ENCODE peak calls at places on chromosomes 3 and 15, in seven cellular contexts. P, N, U, D, M, K and J are unnamed samples.

GRCh38 chr15:85474700-85475316 is 94.4 kb downstream of the AKAP13 start:
- DNase-seq in P (no peak), N (no peak), U (no peak), D (no peak), M (no peak), K (no peak), J (no peak)

GRCh38 chr15:73851679-73852078 is 21.7 kb upstream of the TBC1D21 start:
- DNase-seq in P (peak), N (no peak), U (peak), D (peak), M (peak), K (peak), J (no peak)

GRCh38 chr3:127428344-127429001 is 140.6 kb upstream of the PRR20G start:
- DNase-seq in P (no peak), N (no peak), U (no peak), D (no peak), M (no peak), K (no peak), J (no peak)

GRCh38 chr3:157104928-157105652 is 54.9 kb downstream of the CCNL1 start:
- DNase-seq in P (no peak), N (no peak), U (no peak), D (no peak), M (no peak), K (no peak), J (peak)

GRCh38 chr3:42247576-42248027 is 18.4 kb downstream of the CCK start:
- DNase-seq in P (peak), N (peak), U (peak), D (peak), M (peak), K (peak), J (peak)

GRCh38 chr3:133412511-133413165 is 12.8 kb downstream of the BFSP2 start:
- DNase-seq in P (peak), N (no peak), U (no peak), D (no peak), M (no peak), K (no peak), J (no peak)

GRCh38 chr3:156373095-156373494 is 181.8 kb downstream of the SSR3 start:
- DNase-seq in P (no peak), N (no peak), U (no peak), D (no peak), M (no peak), K (no peak), J (no peak)

GRCh38 chr15:65767895-65768294 is 24.2 kb downstream of the DENND4A start:
- DNase-seq in P (no peak), N (no peak), U (no peak), D (no peak), M (no peak), K (no peak), J (peak)

GRCh38 chr15:73650387-73651126 is 17.4 kb upstream of the NPTN start:
- DNase-seq in P (peak), N (no peak), U (no peak), D (no peak), M (no peak), K (no peak), J (no peak)

GRCh38 chr3:65751123-65751700 is 287.5 kb downstream of the MAGI1 start:
- DNase-seq in P (peak), N (peak), U (no peak), D (peak), M (no peak), K (peak), J (no peak)

GRCh38 chr3:52788890-52789745 is 5.5 kb upstream of the ITIH3 start:
- DNase-seq in P (no peak), N (peak), U (no peak), D (no peak), M (no peak), K (no peak), J (no peak)

GRCh38 chr3:144045766-144046165 is 74.1 kb downstream of the DIPK2A start:
- DNase-seq in P (peak), N (no peak), U (no peak), D (no peak), M (no peak), K (no peak), J (no peak)

GRCh38 chr3:141407043-141407442 is 38.7 kb downstream of the ZBTB38 start:
- DNase-seq in P (peak), N (no peak), U (no peak), D (peak), M (no peak), K (no peak), J (no peak)

GRCh38 chr15:71107501-71107815 is 7.8 kb upstream of the THSD4 start:
- DNase-seq in P (no peak), N (no peak), U (no peak), D (no peak), M (no peak), K (no peak), J (no peak)

GRCh38 chr3:189233225-189233858 is 61.6 kb downstream of the TPRG1 start:
- DNase-seq in P (peak), N (peak), U (no peak), D (peak), M (no peak), K (peak), J (no peak)

GRCh38 chr3:61821823-61822251 is 260.5 kb downstream of the PTPRG start:
- DNase-seq in P (no peak), N (no peak), U (no peak), D (no peak), M (no peak), K (no peak), J (no peak)

GRCh38 chr15:90203922-90204321 is 2.8 kb downstream of the SEMA4B start:
- DNase-seq in P (no peak), N (no peak), U (no peak), D (no peak), M (no peak), K (no peak), J (no peak)